ENCODE peak calls at places on chromosomes 2 and 18, in eight cellular contexts. Y is neural progenitor cell; O is CD8-positive, alpha-beta T cell; P is naive thymus-derived CD4-positive, alpha-beta T cell; H is fibroblast of lung; I is uterus; B is ovary; Q is HepG2. V is an unnamed sample. For H3K9me3 and H3K36me3, the result is how much of the 10 kb centered on the place peaks cover.

GRCh38 chr2:179538406-179538805 is 273.8 kb upstream of the SESTD1 start:
- DNase-seq in Y (no peak), O (no peak), P (no peak), H (peak), I (no peak), B (no peak), Q (no peak), V (no peak)

GRCh38 chr2:120238728-120239487 is 13.7 kb upstream of the RALB start:
- DNase-seq in Y (no peak), O (no peak), P (no peak), H (peak), I (no peak), B (no peak), Q (peak), V (no peak)

GRCh38 chr2:79713131-79713785 is 200.4 kb downstream of the CTNNA2 start:
- DNase-seq in Y (no peak), O (no peak), P (no peak), H (peak), I (no peak), B (no peak), Q (no peak), V (no peak)

GRCh38 chr2:26008851-26009566 is 24.9 kb upstream of the RAB10 start:
- DNase-seq in Y (no peak), O (no peak), P (no peak), H (peak), I (no peak), B (no peak), Q (peak), V (peak)

GRCh38 chr2:173044686-173045085 is 31.0 kb upstream of the MAP3K20 start:
- DNase-seq in Y (no peak), O (no peak), P (no peak), H (peak), I (no peak), B (no peak), Q (no peak), V (no peak)

GRCh38 chr2:43542285-43542933 is 53.4 kb downstream of the THADA start:
- DNase-seq in Y (peak), O (no peak), P (no peak), H (peak), I (no peak), B (no peak), Q (peak), V (no peak)

GRCh38 chr18:26190506-26190905 is 35.7 kb upstream of the TAF4B start:
- DNase-seq in Y (no peak), O (no peak), P (peak), H (no peak), I (no peak), B (no peak), Q (no peak), V (no peak)

GRCh38 chr18:77207540-77207939 is 42.1 kb upstream of the GALR1 start:
- DNase-seq in Y (peak), O (peak), P (no peak), H (peak), I (peak), B (peak), Q (peak), V (peak)

GRCh38 chr18:44715245-44715644 is 34.6 kb downstream of the SETBP1 start:
- DNase-seq in Y (peak), O (no peak), P (no peak), H (peak), I (peak), B (no peak), Q (no peak), V (no peak)

GRCh38 chr2:3267869-3268704 is 109.5 kb downstream of the EIPR1 start:
- DNase-seq in Y (no peak), O (no peak), P (no peak), H (no peak), I (no peak), B (no peak), Q (no peak), V (no peak)

DNA sequence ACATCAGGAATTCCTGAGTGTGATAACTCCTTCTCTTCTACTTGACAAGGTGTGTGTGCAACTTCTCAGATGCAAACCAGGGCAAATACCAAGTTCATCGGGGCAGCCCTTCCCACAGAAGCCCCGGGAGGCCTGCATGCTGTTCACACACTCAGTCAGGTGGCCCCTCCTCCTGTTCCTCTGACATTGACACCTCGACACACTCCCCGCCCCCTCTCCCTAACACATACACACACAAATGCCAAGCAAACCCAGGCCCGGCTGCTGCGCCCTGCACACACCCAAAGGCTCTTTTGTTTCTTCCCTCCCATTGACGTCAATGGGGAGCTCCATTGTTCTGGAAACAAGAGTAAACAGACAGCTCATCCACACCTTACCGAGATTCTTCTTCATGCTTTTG is 1.7 kb upstream of the PER2 start:
- DNase-seq in Y (peak), O (no peak), P (no peak), H (peak), I (no peak), B (no peak), Q (peak), V (peak)
- H3K9me3 ChIP-seq in Y (under half), O (under half), P (under half), H (under half), I (under half), B (under half), Q (under half), V (under half)

GRCh38 chr2:240760121-240760520 is 59.9 kb downstream of the KIF1A start:
- DNase-seq in Y (no peak), O (no peak), P (no peak), H (no peak), I (no peak), B (no peak), Q (no peak), V (no peak)
- H3K36me3 ChIP-seq in Y (under half), O (under half), P (under half), H (under half), I (under half), B (under half), Q (under half), V (under half)

GRCh38 chr2:174511580-174512260 is 24.9 kb upstream of the GPR155 start:
- DNase-seq in Y (no peak), O (no peak), P (no peak), H (no peak), I (no peak), B (no peak), Q (no peak), V (no peak)

GRCh38 chr2:174510583-174511189 is 23.9 kb upstream of the GPR155 start:
- DNase-seq in Y (peak), O (no peak), P (no peak), H (peak), I (no peak), B (no peak), Q (peak), V (no peak)

GRCh38 chr2:174516495-174517378 is 29.9 kb upstream of the GPR155 start:
- DNase-seq in Y (no peak), O (no peak), P (no peak), H (no peak), I (no peak), B (no peak), Q (no peak), V (no peak)

GRCh38 chr2:174512345-174512744 is 25.5 kb upstream of the GPR155 start:
- DNase-seq in Y (no peak), O (no peak), P (no peak), H (no peak), I (no peak), B (no peak), Q (no peak), V (no peak)
- H3K9me3 ChIP-seq in Y (under half), O (under half), P (under half), H (under half), I (under half), B (under half), Q (half or more), V (under half)

GRCh38 chr2:666441-666840 is 10.8 kb downstream of the TMEM18 start:
- DNase-seq in Y (no peak), O (no peak), P (no peak), H (no peak), I (no peak), B (no peak), Q (no peak), V (no peak)
- H3K36me3 ChIP-seq in Y (under half), O (under half), P (under half), H (under half), I (under half), B (under half), Q (under half), V (half or more)

GRCh38 chr18:59269563-59270214 is 3.6 kb downstream of the RAX start:
- DNase-seq in Y (no peak), O (no peak), P (no peak), H (no peak), I (no peak), B (no peak), Q (no peak), V (no peak)
- H3K9me3 ChIP-seq in Y (under half), O (under half), P (under half), H (under half), I (under half), B (under half), Q (under half), V (under half)

GRCh38 chr2:158624961-158625360 is 168.2 kb downstream of the PKP4 start:
- DNase-seq in Y (no peak), O (no peak), P (no peak), H (no peak), I (no peak), B (no peak), Q (no peak), V (no peak)
- H3K36me3 ChIP-seq in Y (under half), O (under half), P (under half), H (under half), I (under half), B (under half), Q (under half), V (under half)

DNA sequence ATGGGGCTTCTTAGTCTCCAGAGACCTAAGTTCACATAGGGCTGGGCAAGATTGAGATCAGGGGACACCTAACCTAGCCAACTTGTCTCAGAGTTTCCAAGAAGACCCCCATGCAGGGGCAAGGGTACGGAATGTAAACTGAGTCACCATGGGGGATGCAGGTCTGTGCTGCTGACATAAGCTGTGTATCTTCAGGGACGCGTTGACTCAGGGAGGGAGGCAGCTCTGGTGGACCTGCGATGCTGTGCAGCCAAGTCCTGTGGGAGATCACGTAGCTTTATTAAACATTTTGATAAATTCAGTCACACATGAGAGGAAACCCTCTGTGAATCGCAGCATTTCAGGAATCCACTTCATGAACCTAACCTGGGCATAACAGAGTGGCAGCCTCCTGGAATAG is 216.0 kb downstream of the ANKRD30B start:
- DNase-seq in Y (no peak), O (no peak), P (no peak), H (no peak), I (no peak), B (no peak), Q (no peak), V (no peak)
- H3K9me3 ChIP-seq in Y (under half), O (under half), P (under half), H (under half), I (under half), B (under half), Q (under half), V (under half)

DNA sequence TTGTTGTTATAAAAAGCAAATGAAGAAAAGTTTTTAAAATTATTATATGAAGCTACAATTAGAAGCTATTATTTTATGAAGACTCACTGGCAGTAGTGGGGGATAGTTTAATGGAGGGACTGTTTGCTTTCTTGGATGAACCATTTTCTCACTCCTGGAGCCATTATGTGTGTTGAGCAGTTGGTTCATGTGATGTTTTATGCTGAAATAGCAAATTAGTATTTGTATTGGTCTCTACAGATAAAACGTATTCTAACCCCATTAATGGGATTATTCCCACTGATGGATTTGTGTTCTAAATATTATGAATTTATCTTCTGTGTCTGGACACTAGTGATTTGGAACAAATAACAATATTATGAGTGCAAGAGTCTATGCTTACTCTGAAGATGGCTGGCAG is 507.5 kb upstream of the FSHR start:
- DNase-seq in Y (no peak), O (no peak), P (no peak), H (no peak), I (no peak), B (no peak), Q (no peak), V (no peak)
- H3K36me3 ChIP-seq in Y (under half), O (under half), P (under half), H (under half), I (under half), B (under half), Q (under half), V (under half)

GRCh38 chr2:57862727-57863126 is 183.9 kb upstream of the VRK2 start:
- DNase-seq in Y (peak), O (no peak), P (no peak), H (no peak), I (no peak), B (no peak), Q (no peak), V (no peak)
- H3K9me3 ChIP-seq in Y (under half), O (under half), P (under half), H (under half), I (under half), B (under half), Q (under half), V (under half)

DNA sequence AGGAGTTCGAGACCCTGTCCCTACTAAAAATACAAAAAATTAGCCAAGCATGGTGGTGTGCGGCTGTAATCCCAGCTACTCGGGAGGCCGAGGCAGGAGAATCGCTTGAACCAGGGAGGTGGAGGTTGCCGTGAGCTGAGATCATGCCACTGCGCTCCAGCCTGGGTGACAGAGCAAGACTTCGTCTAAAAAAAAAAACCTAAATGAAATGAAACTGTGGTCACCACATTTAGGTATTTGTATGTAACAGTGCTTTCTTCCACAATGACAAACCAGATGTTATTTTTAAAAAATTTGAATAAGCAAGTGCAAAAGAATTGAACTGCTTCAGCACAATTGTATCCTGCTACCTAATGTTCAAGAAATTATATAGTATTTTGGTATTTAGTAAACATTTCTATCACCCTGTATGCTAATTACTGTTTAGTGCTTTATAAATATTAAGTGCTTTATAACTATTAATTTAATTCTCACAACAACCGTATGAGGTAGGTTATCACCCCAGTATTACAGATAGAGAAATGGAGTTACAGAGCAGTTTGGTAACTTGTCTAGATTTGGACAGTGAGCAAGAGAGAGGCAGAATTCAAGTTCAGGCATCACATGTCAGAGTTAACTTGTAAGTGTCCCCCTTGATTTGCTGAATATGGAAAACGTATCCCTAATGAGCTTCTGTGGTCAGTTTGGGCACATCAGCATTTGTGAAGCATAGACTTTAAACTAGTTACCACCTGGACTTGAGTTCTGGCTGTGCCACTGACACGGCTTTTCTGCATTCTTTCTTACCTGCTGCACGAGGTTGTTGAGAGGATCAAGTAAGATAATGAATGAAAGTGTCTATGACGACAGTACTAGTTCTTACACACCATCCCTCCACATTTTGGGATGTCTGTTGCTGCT is 14.4 kb downstream of the PHLPP1 start:
- DNase-seq in Y (no peak), O (no peak), P (no peak), H (no peak), I (no peak), B (no peak), Q (no peak), V (no peak)
- H3K36me3 ChIP-seq in Y (under half), O (under half), P (under half), H (under half), I (under half), B (under half), Q (under half), V (under half)

V was measured in left ventricle myocardium inferior.